ENCODE peak calls at places on chromosomes 4 and X, in ten cellular contexts. A, F, P, S, R, N, W, B, Y and J are unnamed samples.

GRCh38 chr4:184364100-184364921 is 110.0 kb downstream of the IRF2 start:
- DNase-seq in A (no peak), F (no peak), P (no peak), S (peak; percentile 22), R (no peak), N (no peak), W (no peak), B (no peak), Y (no peak), J (no peak)

GRCh38 chrX:115054876-115055275 is 37.5 kb upstream of the IL13RA2 start:
- DNase-seq in A (no peak), F (no peak), P (peak; percentile 44), S (no peak), R (no peak), N (no peak), W (no peak), B (no peak), Y (no peak), J (no peak)

GRCh38 chrX:1442016-1442665 is 10.6 kb downstream of the ASMTL start:
- DNase-seq in A (no peak), F (peak; percentile 7), P (no peak), S (peak; percentile 13), R (no peak), N (no peak), W (no peak), B (no peak), Y (no peak), J (no peak)

GRCh38 chrX:13283968-13284914 is 35.6 kb downstream of the ATXN3L start:
- DNase-seq in A (no peak), F (peak; percentile 36), P (peak; percentile 84), S (no peak), R (peak; percentile 14), N (no peak), W (no peak), B (no peak), Y (no peak), J (no peak)

GRCh38 chr4:145609494-145610427 is 9.4 kb upstream of the MMAA start:
- DNase-seq in A (peak; percentile 22), F (peak; percentile 46), P (peak; percentile 46), S (peak; percentile 68), R (peak; percentile 53), N (no peak), W (peak; percentile 91), B (peak; percentile 64), Y (peak; percentile 38), J (peak; percentile 3)

GRCh38 chr4:80367737-80368136 is 32.2 kb downstream of the CFAP299 start:
- DNase-seq in A (no peak), F (no peak), P (peak; percentile 54), S (no peak), R (peak; percentile 35), N (no peak), W (no peak), B (no peak), Y (no peak), J (no peak)

GRCh38 chr4:108116423-108117168 is 52.1 kb downstream of the LEF1 start:
- DNase-seq in A (no peak), F (no peak), P (no peak), S (no peak), R (no peak), N (no peak), W (peak; percentile 38), B (no peak), Y (no peak), J (no peak)

GRCh38 chr4:87005690-87006461 is 71.1 kb downstream of the AFF1 start:
- DNase-seq in A (peak; percentile 83), F (no peak), P (no peak), S (no peak), R (peak; percentile 26), N (no peak), W (peak; percentile 73), B (no peak), Y (no peak), J (no peak)

GRCh38 chr4:67875011-67875410 is 8.8 kb downstream of the TMPRSS11D start:
- DNase-seq in A (no peak), F (no peak), P (no peak), S (no peak), R (no peak), N (no peak), W (no peak), B (no peak), Y (no peak), J (no peak)

GRCh38 chr4:176400816-176401461 is 81.2 kb downstream of the SPCS3 start:
- DNase-seq in A (no peak), F (no peak), P (peak; percentile 75), S (no peak), R (peak; percentile 10), N (no peak), W (no peak), B (no peak), Y (no peak), J (no peak)

GRCh38 chr4:167020410-167020809 is 213.9 kb downstream of the SPOCK3 start:
- DNase-seq in A (no peak), F (no peak), P (no peak), S (no peak), R (no peak), N (no peak), W (peak; percentile 29), B (no peak), Y (no peak), J (no peak)